ENCODE peak calls at places on chromosomes 7 and 10, in seven cellular contexts. S, Y, R, J, G, A and Z are unnamed samples.

GRCh38 chr10:43216931-43217562 is 49.8 kb downstream of the RASGEF1A start:
- DNase-seq in S (no peak), Y (no peak), R (no peak), J (no peak), G (no peak), A (peak), Z (no peak)

GRCh38 chr7:137931823-137932222 is 70.1 kb downstream of the CREB3L2 start:
- DNase-seq in S (no peak), Y (no peak), R (no peak), J (no peak), G (no peak), A (no peak), Z (no peak)

GRCh38 chr10:43264324-43264986 is 2.4 kb downstream of the RASGEF1A start:
- DNase-seq in S (no peak), Y (no peak), R (peak), J (no peak), G (no peak), A (no peak), Z (no peak)

GRCh38 chr7:47254081-47255006 is 327.6 kb downstream of the TNS3 start:
- DNase-seq in S (peak), Y (peak), R (peak), J (peak), G (peak), A (peak), Z (peak)

GRCh38 chr10:49552277-49552676 is 13.4 kb upstream of the ERCC6 start:
- DNase-seq in S (no peak), Y (no peak), R (no peak), J (no peak), G (peak), A (no peak), Z (peak)

GRCh38 chr10:4765428-4765827 is 60.6 kb upstream of the AKR1E2 start:
- DNase-seq in S (no peak), Y (no peak), R (no peak), J (no peak), G (peak), A (no peak), Z (peak)

GRCh38 chr10:76397957-76398665 is 966.7 kb downstream of the LRMDA start:
- DNase-seq in S (no peak), Y (no peak), R (no peak), J (no peak), G (peak), A (no peak), Z (no peak)

GRCh38 chr7:116901143-116901542 is 38.8 kb downstream of the CAPZA2 start:
- DNase-seq in S (no peak), Y (no peak), R (no peak), J (no peak), G (no peak), A (no peak), Z (no peak)

GRCh38 chr7:42274052-42274451 is 37.0 kb upstream of the GLI3 start:
- DNase-seq in S (no peak), Y (no peak), R (no peak), J (no peak), G (no peak), A (no peak), Z (peak)

GRCh38 chr7:30595461-30596042 is 874 bp downstream of the GARS1 start:
- DNase-seq in S (no peak), Y (no peak), R (peak), J (no peak), G (peak), A (no peak), Z (peak)

GRCh38 chr10:116850058-116850611 is 836 bp downstream of the ENO4 start:
- DNase-seq in S (no peak), Y (no peak), R (no peak), J (no peak), G (no peak), A (no peak), Z (no peak)

GRCh38 chr10:28818645-28819036 is 141.3 kb downstream of the BAMBI start:
- DNase-seq in S (no peak), Y (no peak), R (no peak), J (no peak), G (no peak), A (no peak), Z (no peak)

GRCh38 chr7:16668049-16668858 is 22.3 kb downstream of the BZW2 start:
- DNase-seq in S (no peak), Y (no peak), R (no peak), J (no peak), G (peak), A (peak), Z (peak)

GRCh38 chr7:112449353-112449752 is 907 bp upstream of the IFRD1 start:
- DNase-seq in S (peak), Y (no peak), R (no peak), J (peak), G (no peak), A (peak), Z (peak)

GRCh38 chr10:11035318-11035920 is 17.7 kb downstream of the CELF2 start:
- DNase-seq in S (no peak), Y (no peak), R (no peak), J (no peak), G (peak), A (peak), Z (peak)

GRCh38 chr7:138000081-138000701 is 1.7 kb downstream of the CREB3L2 start:
- DNase-seq in S (no peak), Y (no peak), R (no peak), J (no peak), G (peak), A (peak), Z (peak)

GRCh38 chr7:18221377-18222290 is 194.0 kb upstream of the PRPS1L1 start:
- DNase-seq in S (no peak), Y (no peak), R (no peak), J (no peak), G (peak), A (no peak), Z (peak)

GRCh38 chr7:131338173-131338572 is 10.5 kb downstream of the MKLN1 start:
- DNase-seq in S (no peak), Y (no peak), R (no peak), J (no peak), G (no peak), A (no peak), Z (no peak)

GRCh38 chr7:23121175-23121574 is 15.6 kb downstream of the KLHL7 start:
- DNase-seq in S (no peak), Y (no peak), R (no peak), J (no peak), G (no peak), A (no peak), Z (no peak)

GRCh38 chr7:94040254-94040653 is 36.1 kb upstream of the BET1 start:
- DNase-seq in S (no peak), Y (no peak), R (no peak), J (no peak), G (no peak), A (no peak), Z (no peak)

GRCh38 chr7:145143690-145144089 is 307.8 kb upstream of the TPK1 start:
- DNase-seq in S (no peak), Y (no peak), R (no peak), J (no peak), G (no peak), A (no peak), Z (no peak)

GRCh38 chr7:15554081-15554480 is 7.7 kb downstream of the AGMO start:
- DNase-seq in S (no peak), Y (no peak), R (no peak), J (no peak), G (peak), A (no peak), Z (no peak)

GRCh38 chr7:155412416-155413253 is 45.3 kb upstream of the EN2 start:
- DNase-seq in S (no peak), Y (no peak), R (peak), J (no peak), G (peak), A (no peak), Z (peak)

GRCh38 chr10:69407621-69408301 is 9.0 kb downstream of the TACR2 start:
- DNase-seq in S (peak), Y (no peak), R (peak), J (no peak), G (no peak), A (peak), Z (no peak)

GRCh38 chr7:117623606-117624005 is 143.8 kb downstream of the CFTR start:
- DNase-seq in S (no peak), Y (no peak), R (no peak), J (no peak), G (no peak), A (no peak), Z (no peak)

GRCh38 chr7:15557186-15557585 is 4.6 kb downstream of the AGMO start:
- DNase-seq in S (no peak), Y (no peak), R (no peak), J (no peak), G (no peak), A (no peak), Z (no peak)

GRCh38 chr10:127193125-127193524 is 3.3 kb downstream of the INSYN2A start:
- DNase-seq in S (no peak), Y (no peak), R (no peak), J (no peak), G (peak), A (no peak), Z (peak)

GRCh38 chr10:61992683-61993629 is 91.5 kb downstream of the ARID5B start:
- DNase-seq in S (peak), Y (no peak), R (peak), J (peak), G (peak), A (peak), Z (peak)

GRCh38 chr10:4829954-4830353 is 3.9 kb downstream of the AKR1E2 start:
- DNase-seq in S (no peak), Y (no peak), R (no peak), J (no peak), G (no peak), A (no peak), Z (no peak)

GRCh38 chr10:83666762-83667161 is 472.5 kb upstream of the GHITM start:
- DNase-seq in S (no peak), Y (no peak), R (no peak), J (no peak), G (no peak), A (no peak), Z (no peak)

GRCh38 chr10:33193867-33194521 is 140.5 kb downstream of the NRP1 start:
- DNase-seq in S (no peak), Y (no peak), R (no peak), J (no peak), G (peak), A (no peak), Z (peak)

GRCh38 chr10:30433286-30433778 is 652 bp upstream of the MAP3K8 start:
- DNase-seq in S (peak), Y (peak), R (no peak), J (peak), G (peak), A (peak), Z (peak)

GRCh38 chr10:127928021-127928806 is 21.3 kb downstream of the PTPRE start:
- DNase-seq in S (no peak), Y (no peak), R (no peak), J (no peak), G (peak), A (no peak), Z (peak)

GRCh38 chr7:71488308-71488707 is 356.4 kb downstream of the GALNT17 start:
- DNase-seq in S (no peak), Y (no peak), R (no peak), J (no peak), G (peak), A (no peak), Z (peak)

GRCh38 chr7:34451923-34452322 is 206.1 kb upstream of the NPSR1 start:
- DNase-seq in S (no peak), Y (no peak), R (no peak), J (no peak), G (peak), A (no peak), Z (peak)

GRCh38 chr10:48931188-48931587 is 8.5 kb downstream of the LRRC18 start:
- DNase-seq in S (no peak), Y (no peak), R (no peak), J (no peak), G (no peak), A (no peak), Z (no peak)

GRCh38 chr10:74814792-74815191 is 11.6 kb upstream of the KAT6B start:
- DNase-seq in S (no peak), Y (no peak), R (no peak), J (no peak), G (no peak), A (no peak), Z (no peak)

GRCh38 chr7:22238354-22239311 is 118.3 kb downstream of the RAPGEF5 start:
- DNase-seq in S (no peak), Y (no peak), R (no peak), J (no peak), G (peak), A (no peak), Z (peak)

GRCh38 chr10:29921071-29921446 is 138.3 kb downstream of the JCAD start:
- DNase-seq in S (no peak), Y (no peak), R (no peak), J (no peak), G (no peak), A (no peak), Z (no peak)